ENCODE peak calls at places on chromosomes 2 and 18, in four cellular contexts. Z, T, P and R are unnamed samples.

GRCh38 chr18:3594760-3595241 is 144.8 kb downstream of the TGIF1 start:
- DNase-seq in P (no peak), T (peak; percentile 58), Z (no peak), R (peak; percentile 49)

GRCh38 chr2:135791418-135792190 is 45.4 kb downstream of the LCT start:
- DNase-seq in T (no peak), Z (no peak), P (no peak), R (peak; percentile 50)

GRCh38 chr18:63342206-63342605 is 22.6 kb upstream of the BCL2 start:
- DNase-seq in P (no peak), T (peak; percentile 36), Z (peak; percentile 36), R (peak; percentile 28)

GRCh38 chr2:61023670-61024069 is 5.6 kb upstream of the PUS10 start:
- DNase-seq in P (no peak), T (no peak), Z (no peak), R (no peak)

GRCh38 chr2:69510204-69510603 is 73.0 kb upstream of the NFU1 start:
- DNase-seq in P (no peak), Z (no peak), T (no peak), R (no peak)

GRCh38 chr18:9706081-9706935 is 1.8 kb upstream of the RAB31 start:
- DNase-seq in P (no peak), Z (no peak), T (no peak), R (peak; percentile 28)

GRCh38 chr2:7427293-7428060 is 510.3 kb downstream of the RNF144A start:
- DNase-seq in Z (peak; percentile 55), P (peak; percentile 66), T (peak; percentile 60), R (peak; percentile 51)

GRCh38 chr2:172726172-172726735 is 9.4 kb upstream of the RAPGEF4 start:
- DNase-seq in P (no peak), T (peak; percentile 43), Z (no peak), R (peak; percentile 31)

GRCh38 chr2:38509322-38509946 is 93.3 kb downstream of the HNRNPLL start:
- DNase-seq in T (no peak), Z (no peak), P (no peak), R (peak; percentile 82)
- TF ChIP-seq RAD21 in T (no peak), Z (no peak), P (no peak), R (no peak)

GRCh38 chr2:127064642-127065250 is 42.2 kb downstream of the BIN1 start:
- DNase-seq in P (no peak), Z (peak; percentile 94), T (peak; percentile 95), R (peak; percentile 97)
- TF ChIP-seq ELK1 in P (no peak), Z (no peak), T (no peak), R (no peak)

GRCh38 chr2:202376460-202377307 is 557 bp downstream of the BMPR2 start:
- DNase-seq in P (no peak), T (peak; percentile 48), Z (peak; percentile 27), R (peak; percentile 41)
- TF ChIP-seq RAD21 in P (no peak), T (no peak), Z (no peak), R (no peak)

DNA sequence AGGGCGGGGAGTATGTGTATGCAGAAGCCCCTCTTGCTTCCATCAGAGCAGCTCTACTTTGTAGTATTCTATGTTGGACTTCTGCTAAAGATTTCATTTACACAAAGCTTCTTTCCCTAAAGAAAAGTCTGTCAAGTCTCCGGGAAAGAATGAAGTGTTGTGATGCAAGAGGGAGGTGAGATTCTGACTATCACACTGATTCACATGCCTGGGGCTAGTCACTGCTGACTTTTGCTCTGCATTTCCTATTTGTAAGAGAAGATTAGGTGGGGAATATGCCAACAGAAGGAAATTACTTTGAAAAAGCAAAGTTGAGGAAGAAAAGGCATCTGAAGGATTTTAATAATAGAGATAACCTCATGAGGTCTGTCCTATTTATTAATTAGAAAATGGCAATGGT is 81.7 kb upstream of the PGAP1 start:
- DNase-seq in T (peak; percentile 12), Z (no peak), P (no peak), R (peak; percentile 74)
- TF ChIP-seq ELK1 in T (no peak), Z (no peak), P (no peak), R (no peak)

DNA sequence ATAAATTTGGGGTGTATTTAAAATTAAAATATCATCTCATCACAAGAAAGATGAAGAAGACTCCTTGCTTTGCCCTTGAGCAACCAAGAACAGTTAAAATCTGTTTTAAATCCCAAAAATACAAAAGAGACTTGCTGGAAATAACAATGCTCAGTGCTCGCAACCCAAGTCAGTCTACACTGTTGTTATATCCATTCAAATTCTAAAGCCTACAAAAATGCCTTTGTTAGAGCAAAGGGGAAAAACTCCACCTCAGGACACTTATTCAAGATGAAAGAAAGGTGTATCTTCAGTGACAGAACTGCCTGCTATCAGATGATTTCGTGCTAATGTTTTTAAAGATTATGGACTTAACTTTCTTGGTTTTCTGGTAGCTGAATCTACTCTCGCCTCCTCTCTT is 111.9 kb upstream of the TANK start:
- DNase-seq in P (no peak), T (no peak), Z (no peak), R (no peak)
- TF ChIP-seq RAD21 in P (no peak), T (no peak), Z (no peak), R (no peak)

GRCh38 chr2:96171836-96172235 is 26.6 kb upstream of the DUSP2 start:
- DNase-seq in P (no peak), Z (no peak), T (no peak), R (no peak)

GRCh38 chr2:96176661-96177060 is 31.4 kb upstream of the DUSP2 start:
- DNase-seq in P (no peak), Z (no peak), T (no peak), R (no peak)

GRCh38 chr2:96169868-96170507 is 24.7 kb upstream of the DUSP2 start:
- DNase-seq in P (no peak), T (no peak), Z (no peak), R (no peak)

GRCh38 chr2:96175951-96176350 is 30.7 kb upstream of the DUSP2 start:
- DNase-seq in P (no peak), T (no peak), Z (no peak), R (peak; percentile 89)

GRCh38 chr2:96174251-96175144 is 29.3 kb upstream of the DUSP2 start:
- DNase-seq in P (no peak), Z (peak; percentile 81), T (peak; percentile 72), R (peak; percentile 51)
- TF ChIP-seq ELK1 in P (no peak), Z (no peak), T (no peak), R (no peak)